ENCODE peak calls at places on chromosomes 3 and 15, in ten cellular contexts. P, A, V, D, L, S, M, O, K and F are unnamed samples.

GRCh38 chr3:192831111-192831644 is 86.5 kb downstream of the MB21D2 start:
- DNase-seq in P (peak), A (no peak), V (no peak), D (no peak), L (no peak), S (no peak), M (no peak), O (no peak), K (no peak), F (no peak)

GRCh38 chr15:79682285-79682684 is 214.5 kb downstream of the MTHFS start:
- DNase-seq in P (peak), A (no peak), V (peak), D (peak), L (no peak), S (no peak), M (no peak), O (no peak), K (no peak), F (peak)

GRCh38 chr3:38136272-38136806 is 588 bp downstream of the ACAA1 start:
- DNase-seq in P (peak), A (no peak), V (no peak), D (no peak), L (peak), S (peak), M (no peak), O (peak), K (no peak), F (no peak)

GRCh38 chr3:119013951-119014350 is 20.7 kb downstream of the IGSF11 start:
- DNase-seq in P (no peak), A (no peak), V (no peak), D (no peak), L (no peak), S (no peak), M (no peak), O (no peak), K (no peak), F (no peak)

GRCh38 chr15:46768287-46768686 is 949.0 kb upstream of the SEMA6D start:
- DNase-seq in P (no peak), A (no peak), V (no peak), D (no peak), L (no peak), S (no peak), M (no peak), O (no peak), K (no peak), F (no peak)

GRCh38 chr3:40719660-40720287 is 195.0 kb downstream of the ZNF621 start:
- DNase-seq in P (peak), A (no peak), V (no peak), D (no peak), L (no peak), S (no peak), M (no peak), O (no peak), K (no peak), F (no peak)

GRCh38 chr3:7813412-7813811 is 688.2 kb upstream of the LMCD1 start:
- DNase-seq in P (no peak), A (no peak), V (no peak), D (no peak), L (no peak), S (no peak), M (no peak), O (no peak), K (no peak), F (no peak)

GRCh38 chr15:100715571-100716455 is 113.4 kb downstream of the ASB7 start:
- DNase-seq in P (no peak), A (no peak), V (no peak), D (peak), L (no peak), S (peak), M (no peak), O (no peak), K (no peak), F (no peak)

GRCh38 chr15:59168536-59168935 is 38.1 kb upstream of the LDHAL6B start:
- DNase-seq in P (peak), A (no peak), V (no peak), D (no peak), L (no peak), S (no peak), M (no peak), O (no peak), K (no peak), F (no peak)

GRCh38 chr3:15581471-15582394 is 19.6 kb downstream of the HACL1 start:
- DNase-seq in P (no peak), A (no peak), V (no peak), D (no peak), L (no peak), S (no peak), M (no peak), O (no peak), K (no peak), F (no peak)

GRCh38 chr15:58330836-58331561 is 100.8 kb upstream of the LIPC start:
- DNase-seq in P (peak), A (no peak), V (no peak), D (no peak), L (no peak), S (no peak), M (no peak), O (no peak), K (no peak), F (no peak)